ENCODE peak calls at places on chromosomes 4 and X, in six cellular contexts. Q is astrocyte of the spinal cord, V is stomach, G is K562, K is tibial nerve, P is heart right ventricle. E is an unnamed sample.

GRCh38 chrX:34624416-34624815 is 32.7 kb downstream of the TMEM47 start:
- DNase-seq in Q (peak), V (no peak), G (no peak), K (no peak), P (no peak), E (no peak)

GRCh38 chr4:88441696-88442095 is 15.2 kb upstream of the HERC5 start:
- DNase-seq in Q (no peak), V (no peak), G (no peak), K (no peak), P (no peak), E (no peak)

GRCh38 chrX:15598031-15598430 is 2.7 kb downstream of the ACE2 start:
- DNase-seq in Q (no peak), V (no peak), G (no peak), K (no peak), P (no peak), E (no peak)

GRCh38 chr4:37000281-37000680 is 244.3 kb upstream of the NWD2 start:
- DNase-seq in Q (no peak), V (no peak), G (peak), K (no peak), P (no peak), E (no peak)

GRCh38 chr4:71296945-71297344 is 41.9 kb upstream of the SLC4A4 start:
- DNase-seq in Q (peak), V (no peak), G (no peak), K (no peak), P (no peak), E (no peak)

GRCh38 chr4:147755567-147756295 is 23.8 kb downstream of the ARHGAP10 start:
- DNase-seq in Q (peak), V (no peak), G (no peak), K (no peak), P (no peak), E (peak)

GRCh38 chr4:141455651-141456050 is 180.7 kb upstream of the IL15 start:
- DNase-seq in Q (no peak), V (no peak), G (no peak), K (no peak), P (no peak), E (peak)

GRCh38 chrX:141469469-141469868 is 115.1 kb downstream of the SPANXA1 start:
- DNase-seq in Q (no peak), V (no peak), G (no peak), K (no peak), P (no peak), E (no peak)

GRCh38 chrX:151789179-151789800 is 54.7 kb downstream of the CNGA2 start:
- DNase-seq in Q (peak), V (peak), G (no peak), K (peak), P (peak), E (peak)

GRCh38 chr4:181193162-181193930 is 1049.9 kb upstream of the TENM3 start:
- DNase-seq in Q (no peak), V (no peak), G (no peak), K (no peak), P (no peak), E (peak)

GRCh38 chr4:53601251-53601764 is 10.0 kb upstream of the LNX1 start:
- DNase-seq in Q (no peak), V (no peak), G (peak), K (peak), P (no peak), E (peak)

GRCh38 chr4:107683873-107684272 is 36.2 kb downstream of the PAPSS1 start:
- DNase-seq in Q (no peak), V (no peak), G (no peak), K (no peak), P (no peak), E (no peak)

GRCh38 chr4:23934915-23935314 is 45.1 kb upstream of the PPARGC1A start:
- DNase-seq in Q (peak), V (peak), G (no peak), K (peak), P (peak), E (peak)

GRCh38 chr4:122167369-122167768 is 15.2 kb downstream of the BLTP1 start:
- DNase-seq in Q (no peak), V (no peak), G (no peak), K (no peak), P (no peak), E (no peak)

GRCh38 chr4:109928327-109929045 is 15.8 kb downstream of the EGF start:
- DNase-seq in Q (no peak), V (no peak), G (no peak), K (no peak), P (no peak), E (no peak)

GRCh38 chrX:72245461-72246089 is 6.7 kb upstream of the ERCC6L start:
- DNase-seq in Q (peak), V (peak), G (peak), K (no peak), P (peak), E (peak)

GRCh38 chrX:130626521-130626920 is 224.7 kb downstream of the RBMX2 start:
- DNase-seq in Q (peak), V (no peak), G (no peak), K (no peak), P (no peak), E (no peak)

GRCh38 chrX:3393581-3394111 is 47.2 kb upstream of the MXRA5 start:
- DNase-seq in Q (peak), V (no peak), G (no peak), K (no peak), P (no peak), E (peak)

GRCh38 chrX:16712116-16712824 is at the start of gene CTPS2:
- DNase-seq in Q (peak), V (peak), G (peak), K (peak), P (peak), E (peak)

GRCh38 chr4:148205481-148205880 is 236.7 kb downstream of the NR3C2 start:
- DNase-seq in Q (no peak), V (no peak), G (no peak), K (no peak), P (no peak), E (no peak)

GRCh38 chr4:110898290-110898689 is 275.4 kb upstream of the PITX2 start:
- DNase-seq in Q (no peak), V (no peak), G (no peak), K (no peak), P (no peak), E (no peak)

GRCh38 chr4:41257257-41257900 is 651 bp downstream of the UCHL1 start:
- DNase-seq in Q (peak), V (peak), G (no peak), K (no peak), P (peak), E (peak)

GRCh38 chr4:84855774-84856173 is 110.7 kb downstream of the WDFY3 start:
- DNase-seq in Q (peak), V (no peak), G (no peak), K (no peak), P (no peak), E (no peak)

GRCh38 chr4:181745933-181746627 is 497.1 kb upstream of the TENM3 start:
- DNase-seq in Q (no peak), V (no peak), G (no peak), K (no peak), P (no peak), E (no peak)

GRCh38 chr4:3767569-3768288 is 1.5 kb downstream of the ADRA2C start:
- DNase-seq in Q (peak), V (no peak), G (no peak), K (no peak), P (no peak), E (peak)

GRCh38 chrX:64191281-64192010 is 14.1 kb downstream of the AMER1 start:
- DNase-seq in Q (no peak), V (no peak), G (no peak), K (no peak), P (no peak), E (no peak)

GRCh38 chr4:110705440-110705782 is 82.5 kb upstream of the PITX2 start:
- DNase-seq in Q (no peak), V (no peak), G (no peak), K (no peak), P (no peak), E (no peak)

GRCh38 chrX:139932077-139932900 is 564 bp downstream of the ATP11C start:
- DNase-seq in Q (no peak), V (peak), G (peak), K (peak), P (peak), E (peak)

GRCh38 chrX:68084765-68085164 is 348.5 kb downstream of the OPHN1 start:
- DNase-seq in Q (peak), V (no peak), G (no peak), K (no peak), P (peak), E (peak)

GRCh38 chr4:140756292-140757219 is at the start of gene TBC1D9:
- DNase-seq in Q (peak), V (peak), G (no peak), K (peak), P (peak), E (peak)

GRCh38 chr4:15077969-15078368 is 75.7 kb downstream of the CPEB2 start:
- DNase-seq in Q (peak), V (no peak), G (no peak), K (no peak), P (no peak), E (peak)

GRCh38 chr4:87589531-87589930 is 18.8 kb upstream of the DSPP start:
- DNase-seq in Q (peak), V (no peak), G (no peak), K (no peak), P (no peak), E (peak)

GRCh38 chrX:45775462-45775861 is 574.8 kb upstream of the DIPK2B start:
- DNase-seq in Q (peak), V (no peak), G (no peak), K (no peak), P (no peak), E (no peak)

GRCh38 chr4:53705151-53705764 is 114.0 kb upstream of the LNX1 start:
- DNase-seq in Q (no peak), V (no peak), G (no peak), K (no peak), P (no peak), E (no peak)

GRCh38 chrX:48531359-48531954 is 8.1 kb upstream of the TBC1D25 start:
- DNase-seq in Q (peak), V (no peak), G (peak), K (no peak), P (no peak), E (peak)

GRCh38 chrX:68807818-68808217 is 21.0 kb upstream of the EFNB1 start:
- DNase-seq in Q (peak), V (no peak), G (peak), K (no peak), P (no peak), E (peak)

GRCh38 chrX:24241822-24242648 is 71.8 kb downstream of the SUPT20HL2 start:
- DNase-seq in Q (peak), V (no peak), G (peak), K (no peak), P (peak), E (peak)

GRCh38 chrX:1686642-1687041 is 71.8 kb downstream of the ASMT start:
- DNase-seq in Q (peak), V (no peak), G (no peak), K (no peak), P (no peak), E (peak)

GRCh38 chr4:102504941-102505340 is 3.8 kb downstream of the NFKB1 start:
- DNase-seq in Q (no peak), V (no peak), G (no peak), K (no peak), P (no peak), E (no peak)

GRCh38 chr4:102501176-102501634 is at the start of gene NFKB1:
- DNase-seq in Q (peak), V (peak), G (peak), K (peak), P (peak), E (peak)

GRCh38 chr4:102501635-102502382 is 650 bp downstream of the NFKB1 start:
- DNase-seq in Q (peak), V (peak), G (peak), K (peak), P (peak), E (peak)

GRCh38 chr4:102503831-102504786 is 3.0 kb downstream of the NFKB1 start:
- DNase-seq in Q (no peak), V (no peak), G (no peak), K (no peak), P (no peak), E (no peak)

GRCh38 chr4:102503301-102503746 is 2.2 kb downstream of the NFKB1 start:
- DNase-seq in Q (no peak), V (no peak), G (peak), K (no peak), P (no peak), E (no peak)
- H3K4me3 ChIP-seq in Q (no peak), V (peak), G (peak), K (no peak), P (peak), E (peak)

GRCh38 chr4:10107111-10108091 is 9.2 kb downstream of the WDR1 start:
- DNase-seq in Q (no peak), V (no peak), G (no peak), K (no peak), P (no peak), E (peak)

GRCh38 chr4:10105920-10106319 is 10.7 kb downstream of the WDR1 start:
- DNase-seq in Q (no peak), V (no peak), G (peak), K (no peak), P (no peak), E (no peak)

GRCh38 chr4:10104991-10105276 is 11.7 kb downstream of the WDR1 start:
- DNase-seq in Q (no peak), V (no peak), G (no peak), K (no peak), P (no peak), E (no peak)

GRCh38 chr4:10105421-10105820 is 11.2 kb downstream of the WDR1 start:
- DNase-seq in Q (no peak), V (no peak), G (no peak), K (no peak), P (no peak), E (no peak)

GRCh38 chr4:10106421-10107039 is 10.1 kb downstream of the WDR1 start:
- DNase-seq in Q (peak), V (peak), G (peak), K (peak), P (peak), E (peak)
- H3K4me3 ChIP-seq in Q (peak), V (peak), G (no peak), K (no peak), P (no peak), E (peak)

GRCh38 chr4:173529505-173530325 is at the start of gene HAND2:
- DNase-seq in Q (no peak), V (no peak), G (peak), K (no peak), P (peak), E (no peak)

GRCh38 chr4:173526724-173527102 is 3.3 kb downstream of the HAND2 start:
- DNase-seq in Q (no peak), V (no peak), G (no peak), K (no peak), P (no peak), E (no peak)

GRCh38 chr4:173530326-173531062 is 465 bp upstream of the HAND2 start:
- DNase-seq in Q (no peak), V (no peak), G (no peak), K (no peak), P (no peak), E (no peak)

GRCh38 chr4:173527103-173527876 is 2.7 kb downstream of the HAND2 start:
- DNase-seq in Q (no peak), V (no peak), G (no peak), K (no peak), P (no peak), E (no peak)

GRCh38 chr4:173528378-173529321 is 1.4 kb downstream of the HAND2 start:
- DNase-seq in Q (no peak), V (no peak), G (no peak), K (no peak), P (no peak), E (no peak)
- H3K4me3 ChIP-seq in Q (no peak), V (peak), G (peak), K (peak), P (peak), E (no peak)

DNA sequence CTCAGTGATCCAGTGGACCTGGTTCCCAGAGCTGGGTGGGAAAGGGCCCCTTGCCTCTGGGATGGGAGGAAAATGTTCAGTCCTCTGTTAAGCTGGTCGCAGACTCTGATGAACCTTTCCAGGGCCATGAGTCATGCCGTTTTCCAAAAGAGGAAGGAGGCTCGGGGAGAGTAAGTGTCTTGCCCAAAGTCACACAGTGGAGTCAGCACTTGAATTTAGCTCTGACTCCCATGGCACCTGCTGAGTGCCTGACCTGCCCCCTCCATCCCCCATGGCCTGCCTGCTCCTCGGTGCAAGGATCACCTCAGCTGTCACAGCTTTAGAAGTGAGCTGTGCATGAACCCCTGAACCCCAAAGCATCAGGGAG is 14.0 kb upstream of the KIAA0232 start:
- DNase-seq in Q (peak), V (no peak), G (no peak), K (no peak), P (no peak), E (no peak)
- H3K4me3 ChIP-seq in Q (no peak), V (no peak), G (no peak), K (no peak), P (no peak), E (no peak)

GRCh38 chrX:21926527-21927278 is 13.8 kb upstream of the SMS start:
- DNase-seq in Q (peak), V (no peak), G (peak), K (no peak), P (no peak), E (peak)
- H3K4me3 ChIP-seq in Q (no peak), V (no peak), G (no peak), K (no peak), P (peak), E (no peak)

GRCh38 chr4:76690906-76691275 is 207.1 kb downstream of the SOWAHB start:
- DNase-seq in Q (no peak), V (no peak), G (no peak), K (no peak), P (no peak), E (no peak)

GRCh38 chr4:76690091-76690905 is 207.6 kb downstream of the SOWAHB start:
- DNase-seq in Q (peak), V (peak), G (no peak), K (no peak), P (no peak), E (peak)

GRCh38 chr4:76689079-76689817 is 208.7 kb downstream of the SOWAHB start:
- DNase-seq in Q (peak), V (peak), G (no peak), K (no peak), P (no peak), E (peak)

GRCh38 chr4:76688737-76689078 is 209.2 kb downstream of the SOWAHB start:
- DNase-seq in Q (peak), V (no peak), G (no peak), K (no peak), P (no peak), E (peak)

DNA sequence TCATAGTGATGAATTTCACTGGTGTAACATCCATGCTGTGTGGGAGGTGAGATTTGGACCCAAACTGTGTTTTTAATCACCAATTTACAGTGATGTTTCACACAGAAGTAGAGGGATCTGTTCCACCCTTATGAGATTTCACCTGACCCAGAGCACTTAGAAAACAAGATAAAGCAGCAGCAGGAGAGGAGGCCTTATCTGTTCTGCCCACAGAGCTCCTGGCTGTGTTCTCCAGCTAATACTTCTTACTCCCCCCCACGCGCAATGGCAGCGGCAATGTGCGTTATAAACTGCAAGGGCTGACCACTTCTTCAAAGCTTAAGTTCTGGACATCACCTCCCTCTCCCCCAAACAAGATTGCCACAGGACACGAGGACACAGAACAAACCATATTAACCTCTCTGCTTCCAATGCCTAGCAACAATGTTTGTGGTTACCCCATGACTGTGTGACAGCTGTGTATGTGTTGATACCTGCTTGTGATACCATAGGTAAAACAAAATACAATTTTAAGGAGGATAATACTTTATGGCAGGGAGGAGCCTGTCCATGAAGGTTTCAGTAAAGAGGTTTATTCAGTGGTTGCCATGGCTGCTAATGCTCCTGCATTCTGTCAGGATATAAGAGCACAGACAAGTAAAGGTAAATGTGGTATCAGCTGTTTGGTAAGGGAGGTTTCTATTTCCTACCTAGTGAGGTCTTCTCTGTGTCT is 210.1 kb downstream of the SOWAHB start:
- DNase-seq in Q (no peak), V (no peak), G (peak), K (no peak), P (no peak), E (no peak)
- H3K4me3 ChIP-seq in Q (no peak), V (peak), G (no peak), K (no peak), P (no peak), E (no peak)

GRCh38 chrX:106802063-106802387 is 448 bp upstream of the TBC1D8B start:
- DNase-seq in Q (no peak), V (no peak), G (no peak), K (no peak), P (no peak), E (no peak)
- H3K4me3 ChIP-seq in Q (peak), V (peak), G (peak), K (peak), P (peak), E (peak)